ENCODE peak calls at places on chromosomes 3 and 15, in ten cellular contexts. J is breast epithelium, C is Panc1, Q is prostate gland, W is sigmoid colon, Z is HL-60, H is HCT116, U is stomach, G is esophagus muscularis mucosa, B is GM12878. L is an unnamed sample.
A peak's percentile ranks its signal among the peaks of the same experiment; 100 is the strongest.

GRCh38 chr3:150697646-150698045 is 6.1 kb downstream of the ERICH6 start:
- DNase-seq in U (no peak), C (no peak), W (no peak), Z (no peak), B (no peak), Q (no peak), J (no peak), G (no peak), H (no peak), L (no peak)

GRCh38 chr3:177410734-177411133 is 213.5 kb upstream of the TBL1XR1 start:
- DNase-seq in Z (no peak), G (no peak), B (no peak), Q (peak; percentile 59), W (no peak), U (peak; percentile 75), J (no peak), C (no peak), H (no peak), L (peak; percentile 26)

GRCh38 chr3:29381595-29381994 is 100.7 kb downstream of the RBMS3 start:
- DNase-seq in C (no peak), U (no peak), Z (no peak), Q (no peak), G (no peak), J (no peak), H (no peak), W (no peak), B (no peak), L (no peak)

GRCh38 chr3:171950373-171950772 is 89.0 kb upstream of the FNDC3B start:
- DNase-seq in H (peak; percentile 28), W (no peak), Z (no peak), Q (no peak), U (no peak), B (no peak), G (no peak), C (no peak), J (no peak), L (no peak)

GRCh38 chr3:33716227-33716626 is 1.8 kb downstream of the CLASP2 start:
- DNase-seq in H (no peak), Z (no peak), C (no peak), B (no peak), U (no peak), Q (no peak), G (no peak), W (no peak), J (no peak), L (no peak)

GRCh38 chr15:72825831-72826230 is 42.3 kb upstream of the ADPGK start:
- DNase-seq in H (no peak), W (no peak), J (no peak), B (no peak), Z (no peak), U (no peak), C (no peak), Q (no peak), G (no peak), L (no peak)

GRCh38 chr15:48688493-48688892 is 43.0 kb upstream of the FBN1 start:
- DNase-seq in C (no peak), J (no peak), Z (no peak), G (no peak), H (no peak), Q (no peak), W (no peak), U (no peak), B (no peak), L (no peak)

GRCh38 chr3:4440951-4441350 is 26.1 kb downstream of the SUMF1 start:
- DNase-seq in Q (no peak), H (no peak), G (no peak), J (no peak), U (no peak), B (no peak), W (no peak), C (no peak), Z (no peak), L (no peak)

DNA sequence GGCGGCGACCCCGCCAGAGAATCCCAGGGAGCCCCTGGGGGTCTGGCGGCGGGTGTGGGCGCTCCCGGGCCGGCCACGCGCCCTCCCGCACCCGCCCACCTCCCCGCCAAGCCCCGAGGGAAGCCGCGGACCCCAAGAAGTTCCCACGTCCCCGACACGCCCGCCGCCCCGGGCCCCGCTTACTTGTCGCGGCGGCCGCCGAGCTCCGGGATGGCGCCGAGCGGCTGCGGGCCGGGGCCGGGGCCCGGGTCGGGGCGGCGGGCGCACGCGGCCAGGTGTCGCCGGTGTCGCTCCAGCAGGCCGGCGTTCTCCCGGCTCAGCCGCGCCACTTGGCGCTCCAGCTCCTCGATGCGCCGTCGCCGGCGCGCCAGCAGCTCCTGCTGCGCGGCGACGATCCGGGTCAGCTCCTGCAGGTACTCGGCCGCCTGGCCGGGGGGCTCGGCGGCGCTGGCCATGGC is 137.6 kb downstream of the NUP210 start:
- DNase-seq in U (no peak), Z (no peak), Q (no peak), W (peak; percentile 56), G (no peak), J (no peak), C (no peak), B (no peak), H (no peak), L (no peak)
- H3K4me3 ChIP-seq in U (peak overlapping the region; percentile 50), Z (peak overlapping the region; percentile 8), Q (peak overlapping the region; percentile 36), W (peak overlapping the region; percentile 47), G (peak overlapping the region; percentile 65), J (peak overlapping the region; percentile 72), C (peak overlapping the region; percentile 53), B (no peak overlapping the region), H (no peak overlapping the region), L (peak overlapping the region; percentile 30)

GRCh38 chr3:118544458-118544857 is 490.2 kb downstream of the IGSF11 start:
- DNase-seq in G (no peak), W (no peak), Z (no peak), H (peak; percentile 38), J (no peak), U (no peak), C (no peak), Q (no peak), B (no peak), L (peak; percentile 59)

GRCh38 chr3:118548434-118548833 is 486.2 kb downstream of the IGSF11 start:
- DNase-seq in B (no peak), Q (no peak), Z (no peak), G (no peak), J (no peak), H (no peak), W (no peak), C (no peak), U (no peak), L (no peak)

GRCh38 chr3:118541791-118542190 is 492.9 kb downstream of the IGSF11 start:
- DNase-seq in J (no peak), W (no peak), Z (no peak), B (no peak), H (no peak), C (no peak), Q (no peak), U (no peak), G (no peak), L (no peak)

GRCh38 chr3:118540826-118541225 is 493.8 kb downstream of the IGSF11 start:
- DNase-seq in C (no peak), H (no peak), J (no peak), W (no peak), G (no peak), U (no peak), B (no peak), Z (no peak), Q (no peak), L (no peak)

DNA sequence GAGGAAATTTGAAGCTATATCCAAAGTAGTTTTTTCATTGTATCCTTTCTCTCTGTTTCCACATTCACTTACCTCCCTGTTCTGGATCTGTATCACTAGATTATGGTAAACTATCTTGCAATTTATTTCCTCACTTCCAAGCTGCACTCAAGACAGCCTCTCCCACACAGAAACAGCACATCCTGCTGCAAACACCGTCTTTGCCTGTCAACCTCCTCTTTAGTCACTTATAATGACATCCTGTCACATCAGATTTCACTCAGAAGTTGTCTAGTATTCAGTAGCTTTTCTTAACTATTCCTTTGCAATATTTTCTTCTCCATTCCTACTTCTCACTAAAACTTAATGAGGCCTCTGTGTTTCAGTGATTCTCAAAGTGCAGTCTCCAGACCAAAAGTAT is 490.8 kb downstream of the IGSF11 start:
- DNase-seq in G (no peak), C (no peak), U (no peak), Q (no peak), Z (no peak), J (no peak), B (no peak), H (no peak), W (no peak), L (no peak)
- H3K27ac ChIP-seq in G (no peak overlapping the region), C (no peak overlapping the region), U (no peak overlapping the region), Q (no peak overlapping the region), Z (no peak overlapping the region), J (no peak overlapping the region), B (no peak overlapping the region), H (no peak overlapping the region), W (no peak overlapping the region), L (no peak overlapping the region)

DNA sequence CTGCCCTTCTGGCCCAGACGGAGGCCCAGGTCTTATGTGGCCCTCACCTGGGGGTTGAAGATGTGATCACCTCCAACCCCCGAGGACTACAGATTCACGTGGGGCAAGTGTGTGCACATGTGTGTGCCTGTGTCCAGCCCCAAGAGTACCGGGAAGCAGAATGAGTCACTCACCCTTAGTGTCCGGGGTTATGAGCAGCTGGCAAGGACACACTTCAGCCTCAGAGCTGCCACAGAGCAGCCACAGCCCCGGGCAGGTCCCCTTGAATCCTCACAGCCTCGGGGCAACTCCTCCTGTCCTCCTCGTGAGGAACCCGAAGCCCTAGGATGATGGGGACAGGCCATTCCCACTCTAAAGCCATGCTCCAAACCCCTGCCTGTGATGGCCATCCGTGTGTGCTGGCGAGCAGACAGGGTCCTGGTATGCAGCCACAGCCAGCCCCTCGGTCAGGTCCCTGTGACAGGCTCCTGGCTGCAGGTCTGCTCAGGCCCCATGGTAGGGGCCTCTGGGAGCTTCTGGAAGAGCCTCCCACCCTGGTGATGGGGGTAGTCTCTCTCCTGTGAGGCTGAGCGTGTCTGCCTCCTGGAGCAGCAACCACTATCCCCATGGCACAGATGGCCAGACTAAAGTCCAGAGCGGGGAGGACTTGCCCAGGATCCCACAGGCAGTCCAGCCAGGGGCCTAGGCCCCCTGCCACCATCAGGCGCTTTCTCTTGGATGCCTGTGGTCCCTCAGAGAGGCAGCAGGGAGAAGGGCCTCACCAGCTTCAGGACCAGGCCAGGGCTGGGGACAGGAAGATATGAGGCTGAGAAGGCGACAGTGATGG is 852 bp downstream of the STAB1 start:
- DNase-seq in B (no peak), G (no peak), H (no peak), Q (no peak), J (no peak), Z (no peak), C (no peak), U (no peak), W (no peak), L (no peak)
- TF ChIP-seq POLR2AphosphoS5 in B (no peak), G (peak; percentile 42), H (no peak), Q (no peak), J (no peak), Z (no peak), C (no peak), U (no peak), W (no peak), L (no peak)

DNA sequence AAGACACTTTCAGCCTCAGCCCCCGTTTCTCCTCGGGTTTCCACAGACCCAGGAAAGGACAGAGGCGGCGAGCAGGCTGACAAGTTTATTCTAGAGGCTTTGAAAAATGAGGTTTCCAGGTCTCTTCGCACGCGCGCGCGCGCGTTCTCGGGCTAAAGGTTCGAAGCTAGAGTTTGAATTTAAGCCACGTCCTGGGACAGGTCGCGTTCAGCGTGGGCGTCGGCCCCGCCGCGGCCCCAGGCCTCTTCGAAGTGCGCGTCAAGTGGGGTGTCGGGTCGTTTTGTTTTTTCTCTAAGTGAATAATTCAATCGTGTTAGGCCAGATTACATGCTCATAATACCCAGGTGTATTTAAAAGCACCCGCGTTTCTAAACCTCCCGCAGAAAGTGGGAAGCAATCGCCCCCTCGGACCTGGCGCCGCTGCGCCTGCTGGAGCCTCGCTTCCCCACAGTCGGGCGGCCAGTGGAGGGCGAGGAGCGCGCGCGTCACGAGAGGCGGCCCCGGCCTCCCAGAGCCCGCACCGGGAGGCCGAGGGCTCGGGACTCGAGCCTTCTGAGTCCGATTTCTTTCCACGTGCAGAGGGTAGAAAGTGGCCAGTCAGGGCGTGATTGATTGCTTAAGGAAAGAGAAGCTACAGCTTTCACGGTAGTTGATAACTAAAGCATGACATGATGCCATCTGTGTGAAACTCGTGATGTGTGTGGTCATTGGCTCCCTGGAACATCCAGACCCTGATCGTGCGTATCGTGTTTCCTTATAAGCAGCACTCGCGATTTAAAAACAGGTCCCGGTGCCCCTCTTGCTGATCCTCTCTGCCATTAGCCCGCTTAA is 15.8 kb upstream of the SOX2 start:
- DNase-seq in J (no peak), Z (no peak), Q (no peak), G (no peak), B (no peak), H (no peak), W (no peak), C (no peak), U (peak; percentile 38), L (no peak)
- H3K4me3 ChIP-seq in J (peak overlapping the region; percentile 70), Z (no peak overlapping the region), Q (peak overlapping the region; percentile 17), G (peak overlapping the region; percentile 56), B (no peak overlapping the region), H (no peak overlapping the region), W (peak overlapping the region; percentile 44), C (no peak overlapping the region), U (peak overlapping the region; percentile 32), L (peak overlapping the region; percentile 22)

L was measured in transverse colon.